ENCODE peak calls at places on chromosomes 4 and X, in four cellular contexts. X is tibial nerve, J is endodermal cell, G is transverse colon. W is an unnamed sample. For H3K4me1, the result is how much of the 10 kb centered on the place peaks cover.

GRCh38 chrX:154437398-154437752 is 421 bp downstream of the GDI1 start:
- DNase-seq in X (no peak), J (no peak), G (no peak), W (no peak)

GRCh38 chr4:17490575-17491059 is 21.3 kb downstream of the QDPR start:
- DNase-seq in X (no peak), J (no peak), G (no peak), W (no peak)

GRCh38 chr4:82739292-82740190 is 59.1 kb downstream of the SCD5 start:
- DNase-seq in X (peak), J (peak), G (peak), W (peak)

GRCh38 chrX:22276781-22277180 is 4.1 kb downstream of the CBLL2 start:
- DNase-seq in X (no peak), J (no peak), G (no peak), W (no peak)

GRCh38 chr4:51963871-51964513 is 56.2 kb downstream of the LRRC66 start:
- DNase-seq in X (peak), J (no peak), G (no peak), W (no peak)

GRCh38 chr4:140071806-140072205 is 82.2 kb downstream of the MAML3 start:
- DNase-seq in X (peak), J (no peak), G (peak), W (no peak)

GRCh38 chr4:17613761-17614415 is 553 bp upstream of the MED28 start:
- DNase-seq in X (no peak), J (peak), G (no peak), W (no peak)

GRCh38 chr4:77092832-77093800 is 17.3 kb upstream of the CCNI start:
- DNase-seq in X (no peak), J (no peak), G (no peak), W (no peak)

GRCh38 chr4:101020956-101021355 is 326.4 kb downstream of the PPP3CA start:
- DNase-seq in X (no peak), J (peak), G (no peak), W (no peak)

GRCh38 chrX:132488092-132488749 is 617 bp downstream of the MBNL3 start:
- DNase-seq in X (peak), J (no peak), G (peak), W (no peak)

GRCh38 chr4:185128272-185129119 is 14.6 kb upstream of the SLC25A4 start:
- DNase-seq in X (no peak), J (peak), G (peak), W (peak)

GRCh38 chr4:181939199-181939945 is 303.8 kb upstream of the TENM3 start:
- DNase-seq in X (no peak), J (peak), G (no peak), W (no peak)

GRCh38 chrX:119753639-119754257 is 4.6 kb upstream of the SOWAHD start:
- DNase-seq in X (peak), J (peak), G (peak), W (no peak)

GRCh38 chr4:81052119-81053068 is 21.9 kb downstream of the BMP3 start:
- DNase-seq in X (peak), J (peak), G (peak), W (peak)

GRCh38 chr4:22348410-22348809 is 167.5 kb downstream of the ADGRA3 start:
- DNase-seq in X (no peak), J (no peak), G (no peak), W (no peak)

GRCh38 chrX:39755152-39756032 is 342.4 kb downstream of the BCOR start:
- DNase-seq in X (peak), J (peak), G (peak), W (peak)
- H3K4me1 ChIP-seq in X (under half), J (under half), G (under half), W (under half)

GRCh38 chr4:153555730-153556440 is 89.7 kb downstream of the TMEM131L start:
- DNase-seq in X (peak), J (no peak), G (peak), W (peak)
- H3K27ac ChIP-seq in X (no peak), J (no peak), G (peak), W (peak)

GRCh38 chr4:20320232-20320631 is 68.5 kb downstream of the SLIT2 start:
- DNase-seq in X (no peak), J (no peak), G (no peak), W (no peak)
- H3K4me1 ChIP-seq in X (under half), J (under half), G (under half), W (under half)

GRCh38 chrX:101416691-101417090 is 8.7 kb downstream of the HNRNPH2 start:
- DNase-seq in X (no peak), J (no peak), G (no peak), W (no peak)

GRCh38 chrX:101419489-101419888 is 11.5 kb downstream of the HNRNPH2 start:
- DNase-seq in X (no peak), J (no peak), G (no peak), W (no peak)

GRCh38 chrX:101415180-101416130 is 7.4 kb downstream of the HNRNPH2 start:
- DNase-seq in X (peak), J (peak), G (no peak), W (no peak)

GRCh38 chrX:101417190-101417589 is 9.2 kb downstream of the HNRNPH2 start:
- DNase-seq in X (no peak), J (no peak), G (no peak), W (no peak)

DNA sequence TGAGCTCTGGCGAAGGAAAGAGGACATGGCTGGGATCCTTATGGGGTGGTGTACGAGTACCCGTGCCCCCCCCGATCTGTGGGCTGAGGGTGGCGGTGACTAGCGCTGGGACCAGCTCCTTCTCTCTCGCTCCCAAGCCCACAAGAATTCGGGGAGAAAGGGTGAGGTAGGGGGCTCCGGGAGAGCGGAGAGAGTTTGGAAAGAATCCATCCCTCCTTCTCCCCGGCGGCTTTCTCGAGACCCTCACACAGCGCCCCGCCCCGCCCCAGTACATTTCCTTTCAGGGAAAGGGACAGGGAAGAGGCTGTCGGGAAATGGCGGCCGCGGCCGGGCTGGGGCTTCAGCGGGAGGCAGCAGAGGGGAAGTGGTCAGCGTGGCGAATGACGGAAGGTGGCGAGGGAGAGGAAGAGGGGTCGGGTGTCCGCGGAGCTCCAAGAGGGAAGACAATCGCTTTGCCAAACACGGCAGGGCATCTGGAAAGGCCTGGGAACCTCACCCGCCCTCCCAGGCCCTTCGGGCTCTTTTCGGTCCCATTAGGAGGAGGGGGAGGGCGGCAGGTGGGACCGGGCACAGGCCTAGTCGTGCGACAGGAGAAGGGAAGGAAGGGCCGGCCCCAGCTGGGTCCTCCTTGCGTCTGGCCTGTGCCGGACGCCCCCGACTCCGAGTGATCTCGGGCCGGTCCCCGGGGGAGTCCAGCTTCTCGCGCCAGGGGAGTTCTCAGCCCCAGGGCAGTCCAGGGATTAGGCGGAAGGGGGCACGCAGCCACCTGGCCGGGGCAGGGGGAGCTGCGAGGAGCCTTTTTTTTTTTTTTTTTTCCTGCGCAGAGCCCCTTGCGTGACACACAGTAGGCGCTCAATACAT is 10.2 kb downstream of the HNRNPH2 start:
- DNase-seq in X (peak), J (peak), G (peak), W (peak)
- H3K27ac ChIP-seq in X (peak), J (peak), G (peak), W (peak)

GRCh38 chr4:145878501-145879435 is 59.9 kb downstream of the ZNF827 start:
- DNase-seq in X (no peak), J (no peak), G (no peak), W (no peak)
- H3K4me1 ChIP-seq in X (under half), J (under half), G (under half), W (half or more)

DNA sequence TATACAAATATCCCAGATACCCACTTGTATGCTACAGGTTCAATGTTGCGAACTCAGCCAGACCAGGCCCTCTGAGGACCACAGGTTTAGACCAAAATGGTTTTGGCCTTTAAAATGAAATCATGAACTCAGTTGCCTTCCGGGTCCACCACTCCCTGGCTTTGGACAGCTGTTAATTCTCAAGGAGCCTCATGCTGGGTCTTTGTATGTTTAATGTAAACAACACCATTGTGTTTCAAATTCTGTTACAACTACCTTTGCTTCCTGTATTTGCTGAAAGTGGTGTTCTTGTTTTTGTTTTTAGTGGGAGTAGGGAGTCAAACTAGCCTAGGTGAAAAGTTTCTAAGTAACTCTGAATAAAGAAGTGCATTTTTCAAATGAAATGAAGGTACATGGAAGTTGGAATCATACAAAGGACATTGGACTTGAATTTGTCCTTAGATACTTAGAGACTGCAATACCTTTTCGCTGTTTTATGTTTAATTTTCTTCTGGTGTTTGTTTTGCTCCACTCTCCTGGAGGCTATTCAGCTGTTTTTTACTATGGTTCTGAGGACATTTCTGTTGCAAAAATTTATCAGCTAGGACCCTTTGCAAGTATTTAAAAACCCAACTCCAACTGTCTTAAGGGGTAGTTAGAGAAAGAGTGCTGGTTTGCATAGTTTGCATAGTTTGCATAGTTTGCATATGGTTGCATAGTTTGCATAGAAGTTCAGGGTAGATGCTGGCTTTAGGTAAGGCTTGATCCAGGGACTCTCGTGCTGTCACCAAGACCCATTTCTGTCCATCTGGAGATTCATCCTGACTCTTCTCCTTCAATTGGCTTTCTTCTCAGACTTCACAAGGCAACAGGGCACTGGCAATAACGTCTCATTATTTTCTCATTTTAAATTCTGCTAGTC is 70.1 kb downstream of the MID1IP1 start:
- DNase-seq in X (no peak), J (no peak), G (no peak), W (no peak)
- H3K27ac ChIP-seq in X (no peak), J (no peak), G (no peak), W (peak)

DNA sequence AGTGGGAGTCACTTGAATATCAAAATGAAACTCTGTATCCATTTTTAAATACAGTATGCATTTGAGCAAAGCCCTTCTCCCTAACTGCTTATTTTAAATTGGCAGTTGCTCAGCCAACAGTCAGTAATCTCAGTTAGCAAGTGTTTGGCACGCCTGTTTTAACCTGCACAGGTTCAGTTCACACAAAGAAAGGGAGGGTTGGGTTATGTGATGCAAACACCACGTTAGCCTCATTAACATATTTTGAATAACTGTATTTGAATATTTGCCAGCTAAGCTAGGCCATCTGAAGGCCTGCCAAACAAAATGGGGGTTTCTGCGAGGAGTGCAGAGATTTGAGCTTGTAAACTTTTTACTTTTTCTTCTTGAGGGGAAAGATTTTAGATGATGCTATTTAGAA is 19.8 kb downstream of the GAB1 start:
- DNase-seq in X (no peak), J (no peak), G (no peak), W (no peak)
- H3K4me1 ChIP-seq in X (half or more), J (under half), G (half or more), W (half or more)

GRCh38 chr4:6448476-6449170 is 23.8 kb downstream of the PPP2R2C start:
- DNase-seq in X (no peak), J (no peak), G (no peak), W (no peak)

GRCh38 chr4:6449746-6450369 is 22.6 kb downstream of the PPP2R2C start:
- DNase-seq in X (no peak), J (no peak), G (no peak), W (no peak)

GRCh38 chr4:6447561-6448290 is 24.7 kb downstream of the PPP2R2C start:
- DNase-seq in X (no peak), J (no peak), G (no peak), W (no peak)

GRCh38 chr4:6450709-6451108 is 21.7 kb downstream of the PPP2R2C start:
- DNase-seq in X (no peak), J (no peak), G (no peak), W (no peak)

GRCh38 chr4:6449335-6449734 is 23.1 kb downstream of the PPP2R2C start:
- DNase-seq in X (no peak), J (no peak), G (no peak), W (no peak)
- H3K27ac ChIP-seq in X (no peak), J (no peak), G (no peak), W (no peak)

GRCh38 chr4:42641696-42642095 is 15.2 kb downstream of the ATP8A1 start:
- DNase-seq in X (no peak), J (no peak), G (no peak), W (no peak)
- H3K4me1 ChIP-seq in X (under half), J (under half), G (half or more), W (half or more)